ENCODE peak calls at places on chromosomes 16 and 17, in eight cellular contexts. One of them, this sample, is unnamed.

GRCh38 chr17:7717756-7718350 is 309 bp downstream of the DNAH2 start:
- DNase-seq in left ventricle myocardium inferior: no peak
- DNase-seq in neuronal stem cell: no peak
- DNase-seq in upper lobe of left lung: no peak
- DNase-seq in body of pancreas: peak; percentile 19
- DNase-seq in tibial nerve: no peak
- DNase-seq in effector memory CD4-positive, alpha-beta T cell: no peak
- DNase-seq in IMR-90: no peak
- DNase-seq in this sample: no peak

GRCh38 chr16:67100569-67101300 is 9.0 kb upstream of the PHAF1 start:
- DNase-seq in IMR-90: peak; percentile 56
- DNase-seq in effector memory CD4-positive, alpha-beta T cell: no peak
- DNase-seq in upper lobe of left lung: no peak
- DNase-seq in left ventricle myocardium inferior: no peak
- DNase-seq in body of pancreas: no peak
- DNase-seq in tibial nerve: no peak
- DNase-seq in neuronal stem cell: no peak
- DNase-seq in this sample: no peak

GRCh38 chr17:339193-340061 is 13.2 kb downstream of the RPH3AL start:
- DNase-seq in left ventricle myocardium inferior: no peak
- DNase-seq in upper lobe of left lung: no peak
- DNase-seq in neuronal stem cell: no peak
- DNase-seq in tibial nerve: no peak
- DNase-seq in IMR-90: no peak
- DNase-seq in body of pancreas: peak; percentile 94
- DNase-seq in effector memory CD4-positive, alpha-beta T cell: no peak
- DNase-seq in this sample: no peak

GRCh38 chr16:1884155-1884760 is 12.3 kb upstream of the MEIOB start:
- DNase-seq in tibial nerve: no peak
- DNase-seq in neuronal stem cell: no peak
- DNase-seq in left ventricle myocardium inferior: no peak
- DNase-seq in body of pancreas: peak; percentile 49
- DNase-seq in upper lobe of left lung: no peak
- DNase-seq in effector memory CD4-positive, alpha-beta T cell: no peak
- DNase-seq in IMR-90: no peak
- DNase-seq in this sample: no peak

GRCh38 chr17:45218895-45219661 is 2.6 kb upstream of the FMNL1 start:
- DNase-seq in upper lobe of left lung: peak; percentile 79
- DNase-seq in body of pancreas: peak; percentile 88
- DNase-seq in tibial nerve: peak; percentile 99
- DNase-seq in neuronal stem cell: peak; percentile 88
- DNase-seq in IMR-90: peak; percentile 77
- DNase-seq in effector memory CD4-positive, alpha-beta T cell: peak; percentile 68
- DNase-seq in left ventricle myocardium inferior: peak; percentile 88
- DNase-seq in this sample: peak; percentile 79

GRCh38 chr17:63697341-63698286 is 2.3 kb downstream of the LIMD2 start:
- DNase-seq in body of pancreas: peak; percentile 75
- DNase-seq in IMR-90: no peak
- DNase-seq in neuronal stem cell: no peak
- DNase-seq in left ventricle myocardium inferior: peak; percentile 54
- DNase-seq in upper lobe of left lung: peak; percentile 82
- DNase-seq in tibial nerve: no peak
- DNase-seq in effector memory CD4-positive, alpha-beta T cell: peak; percentile 74
- DNase-seq in this sample: peak; percentile 86

GRCh38 chr17:8176998-8177731 is 985 bp upstream of the TMEM107 start:
- DNase-seq in body of pancreas: no peak
- DNase-seq in IMR-90: no peak
- DNase-seq in upper lobe of left lung: no peak
- DNase-seq in left ventricle myocardium inferior: no peak
- DNase-seq in effector memory CD4-positive, alpha-beta T cell: no peak
- DNase-seq in tibial nerve: no peak
- DNase-seq in neuronal stem cell: no peak
- DNase-seq in this sample: no peak

GRCh38 chr17:40854175-40854814 is 12.7 kb downstream of the KRT12 start:
- DNase-seq in effector memory CD4-positive, alpha-beta T cell: no peak
- DNase-seq in IMR-90: peak; percentile 93
- DNase-seq in body of pancreas: no peak
- DNase-seq in tibial nerve: no peak
- DNase-seq in left ventricle myocardium inferior: no peak
- DNase-seq in upper lobe of left lung: no peak
- DNase-seq in neuronal stem cell: no peak
- DNase-seq in this sample: no peak

GRCh38 chr17:8105957-8106398 is 12.3 kb downstream of the ALOXE3 start:
- DNase-seq in upper lobe of left lung: no peak
- DNase-seq in left ventricle myocardium inferior: no peak
- DNase-seq in neuronal stem cell: no peak
- DNase-seq in IMR-90: no peak
- DNase-seq in body of pancreas: no peak
- DNase-seq in tibial nerve: no peak
- DNase-seq in effector memory CD4-positive, alpha-beta T cell: no peak
- DNase-seq in this sample: no peak

GRCh38 chr17:58312021-58312630 is 16.5 kb downstream of the TSPOAP1 start:
- DNase-seq in upper lobe of left lung: no peak
- DNase-seq in neuronal stem cell: no peak
- DNase-seq in body of pancreas: no peak
- DNase-seq in tibial nerve: no peak
- DNase-seq in left ventricle myocardium inferior: no peak
- DNase-seq in effector memory CD4-positive, alpha-beta T cell: no peak
- DNase-seq in IMR-90: no peak
- DNase-seq in this sample: no peak

DNA sequence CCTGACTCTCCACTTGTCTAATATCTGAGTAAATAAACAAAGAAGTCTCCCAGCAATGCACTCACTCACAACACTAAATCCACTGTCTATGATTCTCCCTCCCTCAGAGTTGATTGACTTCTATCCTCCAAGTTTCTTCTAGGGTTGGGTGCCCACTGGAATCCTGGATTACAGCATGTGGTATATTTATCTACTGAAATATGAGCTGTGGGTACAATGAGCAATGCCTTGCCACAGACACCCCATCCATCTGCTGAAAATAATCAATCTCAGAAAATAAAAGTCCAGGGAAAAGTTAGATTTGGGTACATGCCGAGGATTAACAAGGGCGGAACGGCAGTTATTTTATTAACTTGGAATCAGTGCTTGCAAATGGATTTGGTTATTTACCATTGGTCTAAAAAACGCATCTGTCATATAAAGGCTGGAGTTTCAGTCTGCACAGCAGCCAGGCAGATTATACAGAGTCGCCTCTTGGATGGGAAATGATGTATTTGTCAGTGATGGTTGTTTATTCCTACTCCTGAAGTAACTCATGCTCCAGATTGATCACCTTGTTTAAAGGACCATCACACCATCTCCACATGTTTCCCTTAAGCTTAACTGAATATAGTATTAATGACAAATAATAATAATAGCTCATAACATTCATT is 193.9 kb upstream of the SOX9 start:
- DNase-seq in left ventricle myocardium inferior: no peak
- DNase-seq in effector memory CD4-positive, alpha-beta T cell: no peak
- DNase-seq in upper lobe of left lung: no peak
- DNase-seq in body of pancreas: no peak
- DNase-seq in IMR-90: no peak
- DNase-seq in tibial nerve: no peak
- DNase-seq in neuronal stem cell: no peak
- DNase-seq in this sample: no peak
- H3K27ac ChIP-seq in left ventricle myocardium inferior: no peak overlapping the region
- H3K27ac ChIP-seq in effector memory CD4-positive, alpha-beta T cell: no peak overlapping the region
- H3K27ac ChIP-seq in upper lobe of left lung: no peak overlapping the region
- H3K27ac ChIP-seq in body of pancreas: no peak overlapping the region
- H3K27ac ChIP-seq in IMR-90: no peak overlapping the region
- H3K27ac ChIP-seq in tibial nerve: no peak overlapping the region
- H3K27ac ChIP-seq in neuronal stem cell: no peak overlapping the region
- H3K27ac ChIP-seq in this sample: no peak overlapping the region

GRCh38 chr17:35081638-35082037 is 18.1 kb upstream of the RFFL start:
- DNase-seq in effector memory CD4-positive, alpha-beta T cell: no peak
- DNase-seq in IMR-90: no peak
- DNase-seq in tibial nerve: no peak
- DNase-seq in neuronal stem cell: no peak
- DNase-seq in body of pancreas: no peak
- DNase-seq in left ventricle myocardium inferior: no peak
- DNase-seq in upper lobe of left lung: no peak
- DNase-seq in this sample: no peak

GRCh38 chr17:35080536-35080935 is 17.0 kb upstream of the RFFL start:
- DNase-seq in tibial nerve: no peak
- DNase-seq in neuronal stem cell: no peak
- DNase-seq in upper lobe of left lung: no peak
- DNase-seq in left ventricle myocardium inferior: no peak
- DNase-seq in IMR-90: no peak
- DNase-seq in body of pancreas: no peak
- DNase-seq in effector memory CD4-positive, alpha-beta T cell: no peak
- DNase-seq in this sample: no peak

GRCh38 chr17:35079547-35079946 is 16.0 kb upstream of the RFFL start:
- DNase-seq in tibial nerve: no peak
- DNase-seq in upper lobe of left lung: no peak
- DNase-seq in body of pancreas: no peak
- DNase-seq in effector memory CD4-positive, alpha-beta T cell: no peak
- DNase-seq in IMR-90: peak; percentile 51
- DNase-seq in neuronal stem cell: no peak
- DNase-seq in left ventricle myocardium inferior: no peak
- DNase-seq in this sample: no peak

GRCh38 chr17:35083071-35083470 is 19.6 kb upstream of the RFFL start:
- DNase-seq in effector memory CD4-positive, alpha-beta T cell: no peak
- DNase-seq in body of pancreas: no peak
- DNase-seq in left ventricle myocardium inferior: no peak
- DNase-seq in IMR-90: no peak
- DNase-seq in neuronal stem cell: no peak
- DNase-seq in upper lobe of left lung: no peak
- DNase-seq in tibial nerve: no peak
- DNase-seq in this sample: no peak

DNA sequence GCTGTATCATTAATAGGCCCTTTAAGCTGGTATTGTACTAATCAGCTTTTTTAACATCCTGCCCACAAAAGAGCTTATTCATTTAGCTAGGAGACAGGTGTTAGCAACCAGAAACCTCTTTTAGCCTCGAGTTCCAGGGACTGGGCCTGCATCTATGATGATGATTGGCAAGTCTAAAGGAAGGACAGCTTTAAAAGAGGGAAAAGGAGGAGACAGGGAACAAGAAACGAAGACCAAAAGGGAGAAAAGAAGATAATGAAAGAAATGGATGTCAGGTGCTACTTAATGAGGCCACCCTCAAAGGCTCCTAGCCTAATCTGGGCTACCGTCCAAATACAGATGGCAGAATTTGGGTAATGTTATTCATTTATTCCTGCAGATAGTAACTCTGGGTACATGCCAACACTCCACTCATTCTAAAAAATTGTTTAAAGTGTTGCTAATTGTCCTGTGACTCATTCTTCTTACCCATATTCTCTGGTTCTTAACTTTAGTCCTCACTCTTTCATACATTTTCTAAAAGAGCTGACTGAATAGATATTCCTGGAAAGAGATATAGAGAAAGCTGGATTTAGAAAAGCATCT is 18.7 kb upstream of the RFFL start:
- DNase-seq in body of pancreas: peak; percentile 7
- DNase-seq in IMR-90: peak; percentile 84
- DNase-seq in effector memory CD4-positive, alpha-beta T cell: no peak
- DNase-seq in upper lobe of left lung: no peak
- DNase-seq in neuronal stem cell: no peak
- DNase-seq in left ventricle myocardium inferior: no peak
- DNase-seq in tibial nerve: no peak
- DNase-seq in this sample: no peak
- H3K4me1 ChIP-seq in body of pancreas: peaks cover 24% of the 10 kb centered on the region
- H3K4me1 ChIP-seq in IMR-90: peaks cover 9% of the 10 kb centered on the region
- H3K4me1 ChIP-seq in effector memory CD4-positive, alpha-beta T cell: peaks cover 37% of the 10 kb centered on the region
- H3K4me1 ChIP-seq in upper lobe of left lung: peaks cover 7% of the 10 kb centered on the region
- H3K4me1 ChIP-seq in neuronal stem cell: peaks cover 4% of the 10 kb centered on the region
- H3K4me1 ChIP-seq in left ventricle myocardium inferior: peaks cover 12% of the 10 kb centered on the region
- H3K4me1 ChIP-seq in tibial nerve: peaks cover 16% of the 10 kb centered on the region
- H3K4me1 ChIP-seq in this sample: peaks cover 41% of the 10 kb centered on the region

DNA sequence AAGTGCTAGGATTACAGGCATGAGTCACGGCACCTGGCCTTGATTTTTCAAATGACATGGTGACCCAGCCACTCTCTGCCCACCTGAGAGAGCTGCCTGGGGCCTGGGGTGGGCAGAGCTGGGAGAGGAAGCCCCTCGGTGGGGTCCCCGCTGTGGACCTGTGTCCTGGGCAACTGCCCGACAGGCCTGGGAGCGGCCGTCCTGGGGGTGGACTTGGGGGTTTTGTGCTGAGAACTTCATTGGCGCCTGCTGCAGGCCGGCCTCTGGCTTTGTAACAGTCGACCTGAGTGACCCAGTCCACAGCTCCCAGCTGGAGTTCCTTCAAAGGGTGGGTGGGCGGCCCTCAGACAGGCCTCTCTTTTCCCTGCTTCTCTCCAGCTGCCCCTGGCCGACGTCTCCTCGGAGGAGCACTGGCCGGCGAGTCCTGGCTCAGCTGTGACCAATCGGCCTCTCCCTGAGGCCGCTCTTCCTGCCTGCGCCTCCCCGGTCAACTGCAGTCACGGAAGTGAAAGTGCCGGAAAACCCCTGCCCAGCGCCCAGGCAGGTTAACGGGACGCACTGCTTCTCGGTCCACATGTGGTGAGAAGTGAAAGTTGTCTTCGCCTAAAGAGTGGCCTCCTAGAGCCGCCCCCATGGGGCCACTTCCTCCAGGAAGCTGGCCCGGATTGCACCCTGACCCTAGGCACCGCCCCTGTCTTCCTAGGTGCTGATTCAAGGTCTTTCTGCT is 5.5 kb downstream of the CBFA2T3 start:
- DNase-seq in left ventricle myocardium inferior: peak; percentile 32
- DNase-seq in IMR-90: no peak
- DNase-seq in tibial nerve: no peak
- DNase-seq in body of pancreas: peak; percentile 27
- DNase-seq in effector memory CD4-positive, alpha-beta T cell: no peak
- DNase-seq in upper lobe of left lung: peak; percentile 37
- DNase-seq in neuronal stem cell: no peak
- DNase-seq in this sample: no peak
- H3K4me3 ChIP-seq in left ventricle myocardium inferior: no peak overlapping the region
- H3K4me3 ChIP-seq in IMR-90: no peak overlapping the region
- H3K4me3 ChIP-seq in tibial nerve: no peak overlapping the region
- H3K4me3 ChIP-seq in body of pancreas: no peak overlapping the region
- H3K4me3 ChIP-seq in effector memory CD4-positive, alpha-beta T cell: no peak overlapping the region
- H3K4me3 ChIP-seq in upper lobe of left lung: no peak overlapping the region
- H3K4me3 ChIP-seq in neuronal stem cell: no peak overlapping the region
- H3K4me3 ChIP-seq in this sample: no peak overlapping the region

GRCh38 chr16:81454044-81454443 is 9.4 kb downstream of the CMIP start:
- DNase-seq in effector memory CD4-positive, alpha-beta T cell: no peak
- DNase-seq in tibial nerve: no peak
- DNase-seq in neuronal stem cell: no peak
- DNase-seq in body of pancreas: no peak
- DNase-seq in IMR-90: no peak
- DNase-seq in upper lobe of left lung: no peak
- DNase-seq in left ventricle myocardium inferior: no peak
- DNase-seq in this sample: no peak

GRCh38 chr16:81456523-81457325 is 12.1 kb downstream of the CMIP start:
- DNase-seq in IMR-90: no peak
- DNase-seq in body of pancreas: peak; percentile 73
- DNase-seq in neuronal stem cell: no peak
- DNase-seq in effector memory CD4-positive, alpha-beta T cell: no peak
- DNase-seq in left ventricle myocardium inferior: no peak
- DNase-seq in upper lobe of left lung: no peak
- DNase-seq in tibial nerve: no peak
- DNase-seq in this sample: no peak

GRCh38 chr16:81455006-81455405 is 10.4 kb downstream of the CMIP start:
- DNase-seq in body of pancreas: no peak
- DNase-seq in IMR-90: no peak
- DNase-seq in tibial nerve: no peak
- DNase-seq in upper lobe of left lung: no peak
- DNase-seq in effector memory CD4-positive, alpha-beta T cell: no peak
- DNase-seq in left ventricle myocardium inferior: no peak
- DNase-seq in neuronal stem cell: no peak
- DNase-seq in this sample: no peak

GRCh38 chr16:81457326-81458133 is 12.9 kb downstream of the CMIP start:
- DNase-seq in upper lobe of left lung: no peak
- DNase-seq in tibial nerve: no peak
- DNase-seq in neuronal stem cell: no peak
- DNase-seq in body of pancreas: peak; percentile 44
- DNase-seq in effector memory CD4-positive, alpha-beta T cell: no peak
- DNase-seq in IMR-90: peak; percentile 76
- DNase-seq in left ventricle myocardium inferior: no peak
- DNase-seq in this sample: no peak

GRCh38 chr16:81455720-81456494 is 11.3 kb downstream of the CMIP start:
- DNase-seq in neuronal stem cell: no peak
- DNase-seq in body of pancreas: no peak
- DNase-seq in IMR-90: no peak
- DNase-seq in upper lobe of left lung: no peak
- DNase-seq in tibial nerve: no peak
- DNase-seq in left ventricle myocardium inferior: no peak
- DNase-seq in effector memory CD4-positive, alpha-beta T cell: no peak
- DNase-seq in this sample: no peak
- H3K27ac ChIP-seq in neuronal stem cell: no peak overlapping the region
- H3K27ac ChIP-seq in body of pancreas: no peak overlapping the region
- H3K27ac ChIP-seq in IMR-90: no peak overlapping the region
- H3K27ac ChIP-seq in upper lobe of left lung: peak overlapping the region; percentile 75
- H3K27ac ChIP-seq in tibial nerve: no peak overlapping the region
- H3K27ac ChIP-seq in left ventricle myocardium inferior: no peak overlapping the region
- H3K27ac ChIP-seq in effector memory CD4-positive, alpha-beta T cell: no peak overlapping the region
- H3K27ac ChIP-seq in this sample: no peak overlapping the region

This sample was measured in CD8-positive, alpha-beta T cell.